ENCODE peak calls at places on chromosomes 6 and 20, in ten cellular contexts. C, S, Q, V, F, O, P, M, G and N are unnamed samples.

GRCh38 chr6:73262701-73263569 is at the start of gene KHDC1:
- DNase-seq in G (peak), M (peak), F (peak), Q (peak), O (no peak), S (peak), V (peak), P (peak), C (peak), N (peak)

GRCh38 chr6:129936329-129937165 is 75.4 kb upstream of the TMEM244 start:
- DNase-seq in O (peak), S (peak), V (no peak), C (peak), G (peak), F (peak), Q (no peak), M (peak), P (peak), N (peak)

GRCh38 chr6:157770946-157771345 is 52.1 kb upstream of the SNX9 start:
- DNase-seq in Q (no peak), O (no peak), M (peak), P (no peak), F (no peak), S (peak), C (no peak), G (no peak), V (no peak), N (no peak)

GRCh38 chr6:119181046-119181445 is 102.6 kb upstream of the FAM184A start:
- DNase-seq in Q (no peak), S (no peak), C (no peak), G (no peak), P (no peak), F (no peak), V (no peak), O (no peak), M (no peak), N (no peak)

GRCh38 chr20:19932170-19932667 is 84.9 kb upstream of the NAA20 start:
- DNase-seq in M (peak), Q (no peak), S (no peak), G (no peak), O (peak), C (no peak), V (no peak), P (no peak), F (no peak), N (no peak)

GRCh38 chr6:42551202-42551601 is 12.6 kb upstream of the UBR2 start:
- DNase-seq in V (no peak), C (no peak), F (no peak), G (no peak), Q (no peak), O (no peak), P (no peak), M (no peak), S (no peak), N (no peak)

GRCh38 chr6:81785340-81785739 is 32.9 kb upstream of the TENT5A start:
- DNase-seq in F (no peak), G (no peak), M (no peak), O (no peak), V (no peak), C (no peak), Q (no peak), P (no peak), S (no peak), N (no peak)

GRCh38 chr20:56361888-56362287 is 3.1 kb downstream of the FAM210B start:
- DNase-seq in P (no peak), V (no peak), G (no peak), Q (no peak), F (no peak), O (no peak), C (no peak), M (no peak), S (no peak), N (no peak)

GRCh38 chr6:100335999-100336398 is 128.7 kb downstream of the SIM1 start:
- DNase-seq in Q (no peak), C (no peak), G (no peak), F (no peak), M (no peak), O (peak), P (no peak), S (no peak), V (no peak), N (no peak)

GRCh38 chr6:140062042-140063041 is 687.9 kb upstream of the CITED2 start:
- DNase-seq in P (no peak), G (no peak), C (no peak), O (peak), V (no peak), Q (peak), S (peak), F (no peak), M (peak), N (peak)

GRCh38 chr20:4916991-4917881 is 84.1 kb downstream of the SLC23A2 start:
- DNase-seq in V (no peak), G (no peak), O (no peak), F (no peak), Q (no peak), S (no peak), P (no peak), C (no peak), M (peak), N (peak)

GRCh38 chr6:158803733-158804143 is 15.4 kb downstream of the EZR start:
- DNase-seq in S (no peak), P (peak), G (peak), M (peak), Q (peak), F (peak), O (no peak), C (peak), V (no peak), N (no peak)

GRCh38 chr6:47698342-47698787 is at the start of gene ADGRF4:
- DNase-seq in S (peak), F (no peak), G (no peak), Q (peak), C (no peak), M (peak), O (peak), V (no peak), P (peak), N (no peak)

GRCh38 chr6:36793913-36794703 is 45.1 kb downstream of the CPNE5 start:
- DNase-seq in S (no peak), M (peak), F (no peak), C (no peak), V (no peak), Q (no peak), G (no peak), O (no peak), P (no peak), N (no peak)

GRCh38 chr6:165404703-165405102 is 95.3 kb upstream of the C6orf118 start:
- DNase-seq in S (no peak), V (no peak), G (no peak), F (no peak), O (no peak), Q (no peak), P (no peak), M (no peak), C (peak), N (no peak)

GRCh38 chr20:32181606-32182005 is 25.9 kb downstream of the PLAGL2 start:
- DNase-seq in S (no peak), O (no peak), Q (no peak), F (no peak), G (no peak), C (no peak), V (no peak), P (no peak), M (no peak), N (no peak)

GRCh38 chr6:12576389-12576788 is 140.2 kb upstream of the PHACTR1 start:
- DNase-seq in O (peak), F (no peak), G (no peak), P (no peak), M (peak), V (no peak), C (no peak), S (peak), Q (no peak), N (no peak)

GRCh38 chr20:4272225-4272624 is 256.9 kb upstream of the RNF24 start:
- DNase-seq in P (no peak), Q (no peak), O (no peak), C (no peak), F (no peak), G (no peak), S (no peak), M (peak), V (no peak), N (no peak)

GRCh38 chr6:55531496-55531895 is 47.5 kb downstream of the HMGCLL1 start:
- DNase-seq in Q (no peak), F (no peak), P (no peak), S (no peak), V (no peak), C (no peak), G (no peak), O (no peak), M (no peak), N (no peak)

GRCh38 chr6:30741789-30742315 is 635 bp downstream of the FLOT1 start:
- DNase-seq in M (no peak), G (peak), S (no peak), O (no peak), F (no peak), C (no peak), P (no peak), V (no peak), Q (no peak), N (no peak)

GRCh38 chr6:136404007-136404406 is 114.4 kb upstream of the BCLAF1 start:
- DNase-seq in P (no peak), M (no peak), O (no peak), G (no peak), F (no peak), C (no peak), S (no peak), Q (no peak), V (no peak), N (no peak)

GRCh38 chr6:55528624-55529023 is 50.4 kb downstream of the HMGCLL1 start:
- DNase-seq in G (no peak), S (no peak), V (no peak), P (no peak), Q (no peak), M (peak), C (peak), O (peak), F (no peak), N (peak)

GRCh38 chr6:112085666-112086065 is 1.6 kb downstream of the TUBE1 start:
- DNase-seq in M (no peak), Q (no peak), C (no peak), P (no peak), V (no peak), F (no peak), S (no peak), O (no peak), G (no peak), N (no peak)

GRCh38 chr6:20907486-20908071 is 373.3 kb downstream of the CDKAL1 start:
- DNase-seq in V (no peak), C (no peak), M (no peak), S (no peak), G (no peak), P (no peak), F (no peak), O (no peak), Q (no peak), N (no peak)

GRCh38 chr20:6920991-6921613 is 153.6 kb downstream of the BMP2 start:
- DNase-seq in F (no peak), S (no peak), G (no peak), P (no peak), O (no peak), M (peak), Q (no peak), C (no peak), V (no peak), N (no peak)

GRCh38 chr6:147283460-147283859 is 79.2 kb downstream of the STXBP5 start:
- DNase-seq in V (no peak), G (no peak), F (no peak), S (no peak), O (peak), C (no peak), M (peak), P (peak), Q (no peak), N (peak)

GRCh38 chr6:34248198-34248726 is 544 bp downstream of the SMIM29 start:
- DNase-seq in Q (peak), C (peak), G (peak), M (no peak), V (peak), S (no peak), F (peak), O (no peak), P (peak), N (peak)

GRCh38 chr20:43749734-43750294 is 23.0 kb upstream of the GTSF1L start:
- DNase-seq in Q (peak), P (peak), S (no peak), F (peak), V (peak), M (peak), O (no peak), C (peak), G (peak), N (peak)

GRCh38 chr6:29943053-29943966 is 978 bp downstream of the HLA-A start:
- DNase-seq in S (no peak), F (peak), P (peak), Q (no peak), G (peak), O (no peak), M (no peak), V (peak), C (no peak), N (no peak)

GRCh38 chr20:50919567-50919966 is 11.7 kb downstream of the ADNP start:
- DNase-seq in V (no peak), M (peak), O (peak), C (no peak), S (no peak), F (no peak), Q (peak), P (peak), G (no peak), N (no peak)

GRCh38 chr6:25670793-25671513 is 18.9 kb downstream of the SCGN start:
- DNase-seq in C (no peak), M (no peak), F (no peak), S (no peak), P (no peak), G (no peak), O (no peak), V (no peak), Q (no peak), N (no peak)

GRCh38 chr6:33702345-33702977 is 9.0 kb downstream of the UQCC2 start:
- DNase-seq in F (no peak), C (peak), O (no peak), S (no peak), M (peak), P (peak), Q (no peak), G (no peak), V (no peak), N (peak)